ENCODE peak calls at places on chromosomes 12 and 14, in seven cellular contexts. B is MM.1S, E is tibial nerve, T is right lobe of liver, U is lower lobe of right lung, W is thyroid gland, C is heart right ventricle. J is an unnamed sample. For H3K9me3, the result is how much of the 10 kb centered on the place peaks cover.

GRCh38 chr12:21828779-21829178 is 54.3 kb upstream of the KCNJ8 start:
- DNase-seq in T (no peak), U (no peak), W (no peak), B (no peak), C (no peak), E (peak), J (no peak)

GRCh38 chr14:33589334-33589733 is 361.5 kb downstream of the EGLN3 start:
- DNase-seq in E (no peak), U (no peak), B (no peak), W (peak), T (no peak), C (no peak), J (no peak)

GRCh38 chr12:18139989-18140596 is 50.1 kb upstream of the RERGL start:
- DNase-seq in B (peak), U (no peak), W (no peak), E (no peak), C (no peak), T (no peak), J (no peak)

GRCh38 chr12:21476949-21477348 is 24.5 kb downstream of the RECQL start:
- DNase-seq in E (no peak), U (no peak), B (no peak), C (no peak), W (no peak), T (no peak), J (no peak)

GRCh38 chr12:111455448-111456320 is 50.0 kb downstream of the SH2B3 start:
- DNase-seq in B (no peak), T (no peak), W (no peak), U (no peak), C (no peak), E (no peak), J (no peak)

GRCh38 chr12:42810006-42810405 is 220.5 kb upstream of the PRICKLE1 start:
- DNase-seq in B (no peak), T (no peak), W (no peak), C (no peak), E (no peak), U (no peak), J (no peak)

GRCh38 chr12:8052679-8053078 is 13.5 kb downstream of the C3AR1 start:
- DNase-seq in E (peak), U (peak), T (peak), B (no peak), C (no peak), W (no peak), J (peak)

GRCh38 chr12:121300083-121300819 is 3.7 kb upstream of the CAMKK2 start:
- DNase-seq in C (no peak), B (no peak), E (no peak), U (no peak), T (no peak), W (no peak), J (no peak)

GRCh38 chr12:122865268-122866231 is 30.3 kb downstream of the HIP1R start:
- DNase-seq in C (no peak), E (no peak), W (no peak), B (no peak), T (peak), U (peak), J (no peak)

GRCh38 chr14:28163261-28163660 is 603.3 kb upstream of the FOXG1 start:
- DNase-seq in C (no peak), T (no peak), E (no peak), W (no peak), U (no peak), B (no peak), J (no peak)

GRCh38 chr12:93894391-93895095 is 217.4 kb downstream of the CRADD start:
- DNase-seq in W (peak), B (no peak), E (peak), U (peak), C (peak), T (peak), J (peak)

GRCh38 chr12:32902287-32902996 is 5.9 kb upstream of the PKP2 start:
- DNase-seq in C (no peak), B (peak), U (no peak), T (no peak), W (no peak), E (no peak), J (no peak)

GRCh38 chr14:72716471-72716870 is 177.4 kb downstream of the DPF3 start:
- DNase-seq in B (no peak), T (no peak), E (no peak), U (no peak), W (no peak), C (no peak), J (no peak)

GRCh38 chr12:53213348-53213747 is 6.3 kb upstream of the ITGB7 start:
- DNase-seq in W (peak), T (peak), E (peak), C (peak), B (peak), U (peak), J (peak)

GRCh38 chr12:49295087-49296001 is at the start of gene PRPH:
- DNase-seq in W (peak), B (no peak), E (no peak), C (no peak), T (no peak), U (no peak), J (peak)
- TF ChIP-seq CTCF in W (peak), B (no peak), E (no peak), C (no peak), T (no peak), U (no peak), J (no peak)

GRCh38 chr12:133234971-133235370 is 706 bp downstream of the ANHX start:
- DNase-seq in U (no peak), W (no peak), B (no peak), T (no peak), C (no peak), E (no peak), J (no peak)

GRCh38 chr12:133233993-133234564 is 1.6 kb downstream of the ANHX start:
- DNase-seq in W (no peak), U (no peak), C (no peak), T (no peak), E (no peak), B (no peak), J (no peak)

GRCh38 chr12:133235401-133236112 is at the start of gene ANHX:
- DNase-seq in C (no peak), T (no peak), W (no peak), U (no peak), B (no peak), E (no peak), J (no peak)

GRCh38 chr12:133236144-133236543 is 467 bp upstream of the ANHX start:
- DNase-seq in B (no peak), U (no peak), C (no peak), E (no peak), W (no peak), T (no peak), J (no peak)

DNA sequence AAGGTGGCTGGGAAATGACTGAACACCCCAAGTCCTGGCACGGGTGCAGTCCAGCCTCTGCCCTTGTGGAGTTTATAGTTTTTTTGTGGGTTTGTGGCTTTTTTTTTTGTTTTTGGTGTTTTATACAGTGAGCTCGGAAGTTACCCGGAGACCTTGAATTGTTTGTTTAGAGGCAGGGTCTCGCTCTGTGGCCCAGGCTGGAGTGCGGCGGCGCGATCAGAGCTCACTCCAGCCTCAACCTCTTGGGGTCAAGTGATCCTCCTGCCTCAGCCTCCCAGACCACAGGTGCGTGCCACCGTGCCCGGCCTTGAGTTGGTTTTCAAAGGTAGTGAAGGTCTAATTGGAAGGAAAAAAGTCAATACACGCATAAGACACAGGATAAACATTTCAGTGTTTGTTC is 879 bp upstream of the ANHX start:
- DNase-seq in T (no peak), C (no peak), W (no peak), U (no peak), E (no peak), B (no peak), J (no peak)
- H3K9me3 ChIP-seq in T (under half), C (under half), W (under half), U (under half), E (under half), B (under half), J (half or more)

GRCh38 chr12:12356886-12357696 is at the start of gene BORCS5:
- DNase-seq in B (peak), U (peak), T (peak), C (peak), E (peak), W (peak), J (peak)
- TF ChIP-seq CTCF in B (no peak), U (peak), T (peak), C (peak), E (no peak), W (peak), J (no peak)

GRCh38 chr14:105905456-105905855 is 379.1 kb downstream of the TMEM121 start:
- DNase-seq in E (no peak), B (no peak), U (no peak), C (peak), T (no peak), W (no peak), J (no peak)
- H3K9me3 ChIP-seq in E (under half), B (under half), U (under half), C (under half), T (under half), W (under half), J (under half)

GRCh38 chr12:45732936-45733335 is 3.4 kb downstream of the ARID2 start:
- DNase-seq in W (no peak), B (no peak), U (no peak), T (no peak), E (no peak), C (no peak), J (no peak)
- TF ChIP-seq CTCF in W (no peak), B (no peak), U (no peak), T (no peak), E (no peak), C (no peak), J (no peak)

GRCh38 chr12:50275545-50275944 is 7.8 kb downstream of the LIMA1 start:
- DNase-seq in B (no peak), W (no peak), U (no peak), E (peak), T (no peak), C (peak), J (peak)
- H3K9me3 ChIP-seq in B (under half), W (under half), U (under half), E (under half), T (under half), C (under half), J (under half)

GRCh38 chr12:2739832-2740641 is 54.7 kb upstream of the FKBP4 start:
- DNase-seq in T (no peak), E (peak), W (peak), B (no peak), U (no peak), C (no peak), J (no peak)
- TF ChIP-seq CTCF in T (peak), E (peak), W (peak), B (peak), U (peak), C (peak), J (peak)